ENCODE peak calls at places on chromosomes 13 and 19, in five cellular contexts. E, T, Y, P and H are unnamed samples.

GRCh38 chr19:54209748-54210494 is 9.3 kb downstream of the RPS9 start:
- DNase-seq in E (peak; percentile 67), T (no peak), Y (peak; percentile 99), P (peak; percentile 75), H (peak; percentile 68)

GRCh38 chr19:6534451-6535093 is 3.7 kb downstream of the TNFSF9 start:
- DNase-seq in P (no peak), Y (no peak), T (no peak), E (no peak), H (no peak)

GRCh38 chr19:1833540-1833939 is 14.7 kb downstream of the REXO1 start:
- DNase-seq in P (peak; percentile 36), T (no peak), E (no peak), Y (no peak), H (no peak)

GRCh38 chr13:32008518-32009175 is 22.9 kb upstream of the FRY start:
- DNase-seq in E (no peak), P (no peak), T (no peak), Y (no peak), H (no peak)

GRCh38 chr19:46147791-46148288 is at the start of gene IGFL2:
- DNase-seq in P (no peak), T (no peak), E (no peak), Y (no peak), H (no peak)

GRCh38 chr19:5109560-5109959 is 140.6 kb downstream of the KDM4B start:
- DNase-seq in P (no peak), Y (no peak), T (no peak), E (no peak), H (no peak)

GRCh38 chr13:95098916-95099315 is 202.3 kb downstream of the ABCC4 start:
- DNase-seq in E (no peak), Y (no peak), P (no peak), T (no peak), H (no peak)

GRCh38 chr13:18993884-18994660 is 187.6 kb downstream of the TUBA3C start:
- DNase-seq in Y (no peak), T (no peak), E (no peak), P (no peak), H (no peak)